ENCODE peak calls at places on chromosomes 11 and 22, in ten cellular contexts. One of them, this sample, is unnamed.

GRCh38 chr22:46246178-46246577 is 3.9 kb downstream of the CDPF1 start:
- DNase-seq in stimulated activated CD4-positive, alpha-beta T cell treated with anti-CD3 and anti-CD28 coated beads, Interleukin-1b, Interleukin-23, amount 100 ng/mL, for 24 hours: no peak
- DNase-seq in colonic mucosa: no peak
- DNase-seq in amniotic stem cell: no peak
- DNase-seq in LoVo: no peak
- DNase-seq in mammary epithelial cell: no peak
- DNase-seq in tibial nerve: no peak
- DNase-seq in H54: no peak
- DNase-seq in endothelial cell: no peak
- DNase-seq in GM12865: no peak
- DNase-seq in this sample: no peak

GRCh38 chr11:63639195-63639832 is 25.1 kb upstream of the PLAAT3 start:
- DNase-seq in stimulated activated CD4-positive, alpha-beta T cell treated with anti-CD3 and anti-CD28 coated beads, Interleukin-1b, Interleukin-23, amount 100 ng/mL, for 24 hours: no peak
- DNase-seq in colonic mucosa: no peak
- DNase-seq in amniotic stem cell: peak; percentile 7
- DNase-seq in LoVo: peak; percentile 41
- DNase-seq in mammary epithelial cell: no peak
- DNase-seq in tibial nerve: no peak
- DNase-seq in H54: no peak
- DNase-seq in endothelial cell: no peak
- DNase-seq in GM12865: no peak
- DNase-seq in this sample: no peak

GRCh38 chr11:12900496-12900895 is 108.6 kb upstream of the RASSF10 start:
- DNase-seq in stimulated activated CD4-positive, alpha-beta T cell treated with anti-CD3 and anti-CD28 coated beads, Interleukin-1b, Interleukin-23, amount 100 ng/mL, for 24 hours: no peak
- DNase-seq in colonic mucosa: no peak
- DNase-seq in amniotic stem cell: peak; percentile 90
- DNase-seq in LoVo: peak; percentile 15
- DNase-seq in mammary epithelial cell: peak; percentile 90
- DNase-seq in tibial nerve: no peak
- DNase-seq in H54: peak; percentile 40
- DNase-seq in endothelial cell: no peak
- DNase-seq in GM12865: no peak
- DNase-seq in this sample: no peak

GRCh38 chr11:73530109-73530508 is 67.8 kb downstream of the FAM168A start:
- DNase-seq in stimulated activated CD4-positive, alpha-beta T cell treated with anti-CD3 and anti-CD28 coated beads, Interleukin-1b, Interleukin-23, amount 100 ng/mL, for 24 hours: no peak
- DNase-seq in colonic mucosa: peak; percentile 34
- DNase-seq in amniotic stem cell: no peak
- DNase-seq in LoVo: no peak
- DNase-seq in mammary epithelial cell: no peak
- DNase-seq in tibial nerve: no peak
- DNase-seq in H54: no peak
- DNase-seq in endothelial cell: peak; percentile 7
- DNase-seq in GM12865: no peak
- DNase-seq in this sample: no peak

GRCh38 chr11:29321293-29322132 is 695.3 kb downstream of the KCNA4 start:
- DNase-seq in stimulated activated CD4-positive, alpha-beta T cell treated with anti-CD3 and anti-CD28 coated beads, Interleukin-1b, Interleukin-23, amount 100 ng/mL, for 24 hours: no peak
- DNase-seq in colonic mucosa: no peak
- DNase-seq in amniotic stem cell: no peak
- DNase-seq in LoVo: peak; percentile 31
- DNase-seq in mammary epithelial cell: peak; percentile 81
- DNase-seq in tibial nerve: no peak
- DNase-seq in H54: no peak
- DNase-seq in endothelial cell: no peak
- DNase-seq in GM12865: no peak
- DNase-seq in this sample: no peak

GRCh38 chr11:94647926-94648325 is 80.8 kb downstream of the PIWIL4 start:
- DNase-seq in stimulated activated CD4-positive, alpha-beta T cell treated with anti-CD3 and anti-CD28 coated beads, Interleukin-1b, Interleukin-23, amount 100 ng/mL, for 24 hours: no peak
- DNase-seq in colonic mucosa: no peak
- DNase-seq in amniotic stem cell: no peak
- DNase-seq in LoVo: no peak
- DNase-seq in mammary epithelial cell: no peak
- DNase-seq in tibial nerve: no peak
- DNase-seq in H54: no peak
- DNase-seq in endothelial cell: no peak
- DNase-seq in GM12865: no peak
- DNase-seq in this sample: no peak

GRCh38 chr11:87431386-87431785 is 393.7 kb downstream of the TMEM135 start:
- DNase-seq in stimulated activated CD4-positive, alpha-beta T cell treated with anti-CD3 and anti-CD28 coated beads, Interleukin-1b, Interleukin-23, amount 100 ng/mL, for 24 hours: no peak
- DNase-seq in colonic mucosa: no peak
- DNase-seq in amniotic stem cell: no peak
- DNase-seq in LoVo: no peak
- DNase-seq in mammary epithelial cell: no peak
- DNase-seq in tibial nerve: no peak
- DNase-seq in H54: no peak
- DNase-seq in endothelial cell: no peak
- DNase-seq in GM12865: no peak
- DNase-seq in this sample: no peak

GRCh38 chr22:18971321-18971751 is 35.2 kb upstream of the PRODH start:
- DNase-seq in stimulated activated CD4-positive, alpha-beta T cell treated with anti-CD3 and anti-CD28 coated beads, Interleukin-1b, Interleukin-23, amount 100 ng/mL, for 24 hours: no peak
- DNase-seq in colonic mucosa: no peak
- DNase-seq in amniotic stem cell: no peak
- DNase-seq in LoVo: no peak
- DNase-seq in mammary epithelial cell: no peak
- DNase-seq in tibial nerve: no peak
- DNase-seq in H54: no peak
- DNase-seq in endothelial cell: no peak
- DNase-seq in GM12865: no peak
- DNase-seq in this sample: no peak

GRCh38 chr22:36419177-36419911 is 31.6 kb upstream of the MYH9 start:
- DNase-seq in stimulated activated CD4-positive, alpha-beta T cell treated with anti-CD3 and anti-CD28 coated beads, Interleukin-1b, Interleukin-23, amount 100 ng/mL, for 24 hours: no peak
- DNase-seq in colonic mucosa: peak; percentile 86
- DNase-seq in amniotic stem cell: no peak
- DNase-seq in LoVo: peak; percentile 71
- DNase-seq in mammary epithelial cell: no peak
- DNase-seq in tibial nerve: peak; percentile 38
- DNase-seq in H54: no peak
- DNase-seq in endothelial cell: no peak
- DNase-seq in GM12865: peak; percentile 74
- DNase-seq in this sample: peak; percentile 34

GRCh38 chr11:118652681-118653181 is 26.7 kb downstream of the TREH start:
- DNase-seq in stimulated activated CD4-positive, alpha-beta T cell treated with anti-CD3 and anti-CD28 coated beads, Interleukin-1b, Interleukin-23, amount 100 ng/mL, for 24 hours: no peak
- DNase-seq in colonic mucosa: no peak
- DNase-seq in amniotic stem cell: no peak
- DNase-seq in LoVo: no peak
- DNase-seq in mammary epithelial cell: no peak
- DNase-seq in tibial nerve: no peak
- DNase-seq in H54: no peak
- DNase-seq in endothelial cell: no peak
- DNase-seq in GM12865: no peak
- DNase-seq in this sample: peak; percentile 72

GRCh38 chr22:26589367-26589844 is 526 bp downstream of the TPST2 start:
- DNase-seq in stimulated activated CD4-positive, alpha-beta T cell treated with anti-CD3 and anti-CD28 coated beads, Interleukin-1b, Interleukin-23, amount 100 ng/mL, for 24 hours: peak; percentile 14
- DNase-seq in colonic mucosa: peak; percentile 55
- DNase-seq in amniotic stem cell: no peak
- DNase-seq in LoVo: peak; percentile 13
- DNase-seq in mammary epithelial cell: no peak
- DNase-seq in tibial nerve: no peak
- DNase-seq in H54: peak; percentile 17
- DNase-seq in endothelial cell: peak; percentile 38
- DNase-seq in GM12865: peak; percentile 29
- DNase-seq in this sample: no peak

GRCh38 chr22:19783531-19784395 is 23.2 kb downstream of the TBX1 start:
- DNase-seq in stimulated activated CD4-positive, alpha-beta T cell treated with anti-CD3 and anti-CD28 coated beads, Interleukin-1b, Interleukin-23, amount 100 ng/mL, for 24 hours: no peak
- DNase-seq in colonic mucosa: no peak
- DNase-seq in amniotic stem cell: no peak
- DNase-seq in LoVo: no peak
- DNase-seq in mammary epithelial cell: no peak
- DNase-seq in tibial nerve: no peak
- DNase-seq in H54: no peak
- DNase-seq in endothelial cell: no peak
- DNase-seq in GM12865: no peak
- DNase-seq in this sample: no peak

GRCh38 chr11:77320351-77320750 is 18.9 kb upstream of the GDPD4 start:
- DNase-seq in stimulated activated CD4-positive, alpha-beta T cell treated with anti-CD3 and anti-CD28 coated beads, Interleukin-1b, Interleukin-23, amount 100 ng/mL, for 24 hours: no peak
- DNase-seq in colonic mucosa: no peak
- DNase-seq in amniotic stem cell: no peak
- DNase-seq in LoVo: no peak
- DNase-seq in mammary epithelial cell: no peak
- DNase-seq in tibial nerve: no peak
- DNase-seq in H54: no peak
- DNase-seq in endothelial cell: no peak
- DNase-seq in GM12865: no peak
- DNase-seq in this sample: no peak

GRCh38 chr22:35192121-35192918 is 65.0 kb upstream of the HMGXB4 start:
- DNase-seq in stimulated activated CD4-positive, alpha-beta T cell treated with anti-CD3 and anti-CD28 coated beads, Interleukin-1b, Interleukin-23, amount 100 ng/mL, for 24 hours: no peak
- DNase-seq in colonic mucosa: no peak
- DNase-seq in amniotic stem cell: no peak
- DNase-seq in LoVo: no peak
- DNase-seq in mammary epithelial cell: peak; percentile 71
- DNase-seq in tibial nerve: no peak
- DNase-seq in H54: peak; percentile 26
- DNase-seq in endothelial cell: no peak
- DNase-seq in GM12865: no peak
- DNase-seq in this sample: no peak

GRCh38 chr11:32137263-32137662 is 46.4 kb downstream of the RCN1 start:
- DNase-seq in stimulated activated CD4-positive, alpha-beta T cell treated with anti-CD3 and anti-CD28 coated beads, Interleukin-1b, Interleukin-23, amount 100 ng/mL, for 24 hours: no peak
- DNase-seq in colonic mucosa: no peak
- DNase-seq in amniotic stem cell: peak; percentile 87
- DNase-seq in LoVo: peak; percentile 41
- DNase-seq in mammary epithelial cell: peak; percentile 93
- DNase-seq in tibial nerve: no peak
- DNase-seq in H54: peak; percentile 59
- DNase-seq in endothelial cell: no peak
- DNase-seq in GM12865: no peak
- DNase-seq in this sample: no peak

GRCh38 chr22:23762866-23763578 is at the start of gene C22orf15:
- DNase-seq in stimulated activated CD4-positive, alpha-beta T cell treated with anti-CD3 and anti-CD28 coated beads, Interleukin-1b, Interleukin-23, amount 100 ng/mL, for 24 hours: no peak
- DNase-seq in colonic mucosa: no peak
- DNase-seq in amniotic stem cell: no peak
- DNase-seq in LoVo: no peak
- DNase-seq in mammary epithelial cell: no peak
- DNase-seq in tibial nerve: no peak
- DNase-seq in H54: peak; percentile 62
- DNase-seq in endothelial cell: peak; percentile 57
- DNase-seq in GM12865: no peak
- DNase-seq in this sample: no peak